ENCODE peak calls at places on chromosomes 11 and 22, in five cellular contexts. V, T, I, C and W are unnamed samples.

GRCh38 chr11:84322211-84322610 is 1036.0 kb upstream of the CCDC90B start:
- DNase-seq in V (no peak), T (no peak), I (no peak), C (no peak), W (no peak)

GRCh38 chr11:82750643-82751139 is 17.0 kb upstream of the FAM181B start:
- DNase-seq in V (no peak), T (no peak), I (no peak), C (peak), W (peak)

GRCh38 chr11:132848336-132848735 is 684.0 kb downstream of the OPCML start:
- DNase-seq in V (no peak), T (no peak), I (no peak), C (no peak), W (no peak)

GRCh38 chr11:8110396-8110795 is 29.4 kb downstream of the TUB start:
- DNase-seq in V (no peak), T (no peak), I (no peak), C (no peak), W (no peak)

GRCh38 chr22:33202455-33202854 is 144.3 kb upstream of the SYN3 start:
- DNase-seq in V (no peak), T (no peak), I (no peak), C (no peak), W (no peak)

GRCh38 chr11:78766997-78767396 is 192.3 kb upstream of the NARS2 start:
- DNase-seq in V (no peak), T (no peak), I (no peak), C (no peak), W (no peak)

GRCh38 chr11:8959546-8960166 is 4.6 kb downstream of the TMEM9B start:
- DNase-seq in V (peak), T (no peak), I (no peak), C (peak), W (peak)

GRCh38 chr11:8070417-8071101 is 10.5 kb upstream of the TUB start:
- DNase-seq in V (peak), T (no peak), I (no peak), C (no peak), W (no peak)

GRCh38 chr22:24156146-24156914 is 25.0 kb upstream of the SUSD2 start:
- DNase-seq in V (peak), T (peak), I (peak), C (no peak), W (no peak)

GRCh38 chr11:74185695-74186094 is 14.6 kb downstream of the PPME1 start:
- DNase-seq in V (peak), T (no peak), I (no peak), C (no peak), W (no peak)

GRCh38 chr11:1561266-1561665 is 10.8 kb downstream of the DUSP8 start:
- DNase-seq in V (no peak), T (no peak), I (no peak), C (no peak), W (no peak)

GRCh38 chr11:62457474-62457873 is 38.6 kb downstream of the SCGB1A1 start:
- DNase-seq in V (no peak), T (no peak), I (no peak), C (no peak), W (no peak)

GRCh38 chr22:38698407-38699094 is 2.2 kb downstream of the JOSD1 start:
- DNase-seq in V (no peak), T (no peak), I (no peak), C (no peak), W (no peak)

GRCh38 chr11:7512525-7513209 is 1.1 kb upstream of the PPFIBP2 start:
- DNase-seq in V (peak), T (no peak), I (no peak), C (peak), W (no peak)

GRCh38 chr11:18394928-18395734 is 768 bp downstream of the LDHA start:
- DNase-seq in V (no peak), T (peak), I (no peak), C (peak), W (peak)

GRCh38 chr11:57873196-57873911 is 111.8 kb downstream of the CTNND1 start:
- DNase-seq in V (peak), T (no peak), I (no peak), C (no peak), W (no peak)

GRCh38 chr11:125903753-125904659 is at the start of gene DDX25:
- DNase-seq in V (no peak), T (no peak), I (peak), C (no peak), W (peak)

GRCh38 chr11:108897071-108897481 is 232.2 kb downstream of the DDX10 start:
- DNase-seq in V (peak), T (no peak), I (no peak), C (no peak), W (no peak)

GRCh38 chr11:46889689-46890475 is 28.5 kb downstream of the LRP4 start:
- DNase-seq in V (peak), T (peak), I (peak), C (peak), W (peak)